ENCODE peak calls at places on chromosomes 3 and 15, in ten cellular contexts. U is GM23248; C is germinal center; R is Right ventricle myocardium inferior; P is stimulated activated CD4-positive, alpha-beta T cell treated with anti-CD3 and anti-CD28 coated beads, TNF-alpha, amount 100 ng/mL, for 4 hours; H is T-helper 9 cell; K is effector memory CD4-positive, alpha-beta T cell; L is SW480; W is CD8-positive, alpha-beta T cell; F is osteocyte. X is an unnamed sample.

GRCh38 chr15:38129531-38130199 is 123.0 kb upstream of the SPRED1 start:
- DNase-seq in U (peak), C (peak), R (peak), P (no peak), H (no peak), K (no peak), L (no peak), W (no peak), F (no peak), X (no peak)

GRCh38 chr3:66303556-66303955 is 82.8 kb downstream of the SLC25A26 start:
- DNase-seq in U (no peak), C (no peak), R (no peak), P (peak), H (peak), K (peak), L (no peak), W (peak), F (no peak), X (peak)

GRCh38 chr3:183824761-183825379 is 507 bp downstream of the MAP6D1 start:
- DNase-seq in U (peak), C (peak), R (no peak), P (no peak), H (no peak), K (no peak), L (peak), W (no peak), F (no peak), X (no peak)

GRCh38 chr3:47515100-47515499 is 1.6 kb upstream of the ELP6 start:
- DNase-seq in U (no peak), C (no peak), R (no peak), P (no peak), H (no peak), K (no peak), L (no peak), W (no peak), F (no peak), X (no peak)

GRCh38 chr15:93158104-93158503 is 69.1 kb upstream of the RGMA start:
- DNase-seq in U (no peak), C (no peak), R (no peak), P (no peak), H (no peak), K (no peak), L (no peak), W (no peak), F (no peak), X (no peak)

GRCh38 chr3:13595485-13595884 is 46.6 kb downstream of the FBLN2 start:
- DNase-seq in U (no peak), C (no peak), R (no peak), P (no peak), H (no peak), K (no peak), L (no peak), W (no peak), F (no peak), X (no peak)

GRCh38 chr3:187242435-187242834 is 45.1 kb downstream of the RTP1 start:
- DNase-seq in U (peak), C (no peak), R (no peak), P (no peak), H (no peak), K (no peak), L (no peak), W (no peak), F (no peak), X (no peak)

GRCh38 chr3:113533534-113533892 is 1.2 kb downstream of the SIDT1 start:
- DNase-seq in U (peak), C (peak), R (no peak), P (no peak), H (peak), K (peak), L (no peak), W (peak), F (no peak), X (peak)

GRCh38 chr3:14879161-14879888 is 60.6 kb downstream of the FGD5 start:
- DNase-seq in U (no peak), C (no peak), R (no peak), P (no peak), H (no peak), K (no peak), L (peak), W (peak), F (no peak), X (peak)

GRCh38 chr3:41236198-41236597 is 36.9 kb downstream of the CTNNB1 start:
- DNase-seq in U (no peak), C (no peak), R (no peak), P (no peak), H (no peak), K (no peak), L (no peak), W (no peak), F (no peak), X (no peak)

GRCh38 chr3:190205739-190206138 is 85.0 kb upstream of the P3H2 start:
- DNase-seq in U (peak), C (no peak), R (no peak), P (no peak), H (no peak), K (no peak), L (no peak), W (no peak), F (no peak), X (no peak)

GRCh38 chr3:41630017-41630416 is 331.9 kb downstream of the ULK4 start:
- DNase-seq in U (no peak), C (no peak), R (no peak), P (no peak), H (no peak), K (no peak), L (no peak), W (no peak), F (no peak), X (no peak)

GRCh38 chr15:71934446-71934845 is 124.1 kb downstream of the NR2E3 start:
- DNase-seq in U (no peak), C (no peak), R (no peak), P (no peak), H (no peak), K (no peak), L (no peak), W (no peak), F (no peak), X (no peak)

GRCh38 chr3:149487598-149488197 is 13.2 kb downstream of the TM4SF4 start:
- DNase-seq in U (no peak), C (peak), R (no peak), P (no peak), H (peak), K (no peak), L (peak), W (no peak), F (no peak), X (no peak)

GRCh38 chr15:77052556-77052955 is 18.4 kb downstream of the TSPAN3 start:
- DNase-seq in U (no peak), C (no peak), R (no peak), P (no peak), H (no peak), K (no peak), L (no peak), W (no peak), F (no peak), X (no peak)

GRCh38 chr15:68672781-68673205 is 94.0 kb downstream of the CORO2B start:
- DNase-seq in U (peak), C (no peak), R (no peak), P (no peak), H (no peak), K (no peak), L (no peak), W (no peak), F (no peak), X (no peak)

GRCh38 chr3:69740103-69741021 is 1.1 kb downstream of the MITF start:
- DNase-seq in U (peak), C (peak), R (no peak), P (no peak), H (no peak), K (no peak), L (peak), W (no peak), F (no peak), X (no peak)

GRCh38 chr3:185677146-185677829 is 91.2 kb downstream of the SENP2 start:
- DNase-seq in U (peak), C (peak), R (no peak), P (no peak), H (no peak), K (no peak), L (peak), W (no peak), F (no peak), X (no peak)

GRCh38 chr3:52137311-52137710 is 16.9 kb downstream of the POC1A start:
- DNase-seq in U (no peak), C (no peak), R (no peak), P (no peak), H (no peak), K (no peak), L (no peak), W (no peak), F (no peak), X (no peak)

GRCh38 chr15:63244976-63245645 is 32.3 kb upstream of the APH1B start:
- DNase-seq in U (peak), C (no peak), R (no peak), P (no peak), H (no peak), K (no peak), L (no peak), W (no peak), F (no peak), X (no peak)

GRCh38 chr3:16241225-16241624 is 23.5 kb downstream of the DPH3 start:
- DNase-seq in U (no peak), C (no peak), R (no peak), P (no peak), H (no peak), K (no peak), L (no peak), W (no peak), F (no peak), X (no peak)

GRCh38 chr3:14699643-14700042 is 24.7 kb downstream of the C3orf20 start:
- DNase-seq in U (no peak), C (no peak), R (no peak), P (no peak), H (no peak), K (no peak), L (no peak), W (no peak), F (peak), X (no peak)

GRCh38 chr3:183392166-183393034 is 36.0 kb downstream of the MCF2L2 start:
- DNase-seq in U (peak), C (no peak), R (no peak), P (no peak), H (no peak), K (no peak), L (no peak), W (no peak), F (no peak), X (no peak)

GRCh38 chr3:111151438-111151837 is 79.8 kb downstream of the NECTIN3 start:
- DNase-seq in U (peak), C (no peak), R (no peak), P (no peak), H (no peak), K (no peak), L (no peak), W (no peak), F (no peak), X (no peak)

GRCh38 chr15:46386356-46386755 is 751.5 kb downstream of the SQOR start:
- DNase-seq in U (no peak), C (no peak), R (no peak), P (no peak), H (no peak), K (no peak), L (no peak), W (no peak), F (no peak), X (no peak)

GRCh38 chr3:72488736-72489030 is 359.6 kb downstream of the SHQ1 start:
- DNase-seq in U (peak), C (no peak), R (no peak), P (no peak), H (no peak), K (no peak), L (peak), W (no peak), F (no peak), X (no peak)

GRCh38 chr3:63351159-63352007 is 73.3 kb downstream of the SYNPR start:
- DNase-seq in U (peak), C (peak), R (no peak), P (no peak), H (no peak), K (no peak), L (peak), W (no peak), F (no peak), X (no peak)

GRCh38 chr3:114213669-114214541 is 23.5 kb downstream of the ZNF80 start:
- DNase-seq in U (peak), C (peak), R (no peak), P (peak), H (peak), K (peak), L (peak), W (peak), F (no peak), X (peak)

GRCh38 chr3:189947948-189948723 is 172.6 kb downstream of the P3H2 start:
- DNase-seq in U (peak), C (no peak), R (no peak), P (no peak), H (no peak), K (no peak), L (peak), W (no peak), F (no peak), X (no peak)

GRCh38 chr3:90015688-90016356 is 908.4 kb downstream of the EPHA3 start:
- DNase-seq in U (peak), C (no peak), R (no peak), P (no peak), H (no peak), K (no peak), L (peak), W (no peak), F (no peak), X (no peak)

GRCh38 chr3:51191768-51192167 is 193.3 kb upstream of the MANF start:
- DNase-seq in U (no peak), C (no peak), R (no peak), P (no peak), H (no peak), K (no peak), L (no peak), W (no peak), F (no peak), X (no peak)

GRCh38 chr3:130516645-130517512 is at the start of gene COL6A6:
- DNase-seq in U (peak), C (no peak), R (peak), P (no peak), H (no peak), K (no peak), L (no peak), W (no peak), F (no peak), X (no peak)

GRCh38 chr3:123021986-123022510 is 5.5 kb downstream of the SEMA5B start:
- DNase-seq in U (no peak), C (no peak), R (no peak), P (no peak), H (no peak), K (no peak), L (no peak), W (no peak), F (no peak), X (no peak)